ENCODE peak calls at places on chromosome 13, in nine cellular contexts. One of them, this sample, is unnamed.

GRCh38 chr13:81393686-81394085 is 1052.8 kb upstream of the SPRY2 start:
- DNase-seq in CD4-positive, alpha-beta memory T cell: no peak
- DNase-seq in activated T-helper 2 cell treated with anti-CD3 and anti-CD28 coated beads, Interferon-gamma antibody, Interleukin-2, Interleukin-4, amounts not matched to agents 10 μg/mL and 5 μg/mL and 100 μg/mL, durations not matched to agents 14 hours and 24 hours and 36 hours: no peak
- DNase-seq in M059J: no peak
- DNase-seq in aorta: no peak
- DNase-seq in iPS DF 6.9: no peak
- DNase-seq in pulmonary artery endothelial cell: no peak
- DNase-seq in fibroblast of lung: no peak
- DNase-seq in left colon: no peak
- DNase-seq in this sample: no peak

GRCh38 chr13:110010433-110011135 is 224.2 kb upstream of the IRS2 start:
- DNase-seq in CD4-positive, alpha-beta memory T cell: no peak
- DNase-seq in activated T-helper 2 cell treated with anti-CD3 and anti-CD28 coated beads, Interferon-gamma antibody, Interleukin-2, Interleukin-4, amounts not matched to agents 10 μg/mL and 5 μg/mL and 100 μg/mL, durations not matched to agents 14 hours and 24 hours and 36 hours: no peak
- DNase-seq in fibroblast of lung: peak
- DNase-seq in M059J: no peak
- DNase-seq in iPS DF 6.9: no peak
- DNase-seq in left colon: no peak
- DNase-seq in aorta: no peak
- DNase-seq in pulmonary artery endothelial cell: no peak
- DNase-seq in this sample: no peak

GRCh38 chr13:99741979-99742378 is 229.6 kb downstream of the ZIC5 start:
- DNase-seq in CD4-positive, alpha-beta memory T cell: no peak
- DNase-seq in M059J: no peak
- DNase-seq in iPS DF 6.9: no peak
- DNase-seq in aorta: no peak
- DNase-seq in fibroblast of lung: no peak
- DNase-seq in left colon: peak
- DNase-seq in activated T-helper 2 cell treated with anti-CD3 and anti-CD28 coated beads, Interferon-gamma antibody, Interleukin-2, Interleukin-4, amounts not matched to agents 10 μg/mL and 5 μg/mL and 100 μg/mL, durations not matched to agents 14 hours and 24 hours and 36 hours: no peak
- DNase-seq in pulmonary artery endothelial cell: no peak
- DNase-seq in this sample: no peak

GRCh38 chr13:92158335-92158734 is 759.9 kb downstream of the GPC5 start:
- DNase-seq in iPS DF 6.9: no peak
- DNase-seq in pulmonary artery endothelial cell: no peak
- DNase-seq in aorta: no peak
- DNase-seq in CD4-positive, alpha-beta memory T cell: no peak
- DNase-seq in M059J: peak
- DNase-seq in fibroblast of lung: peak
- DNase-seq in activated T-helper 2 cell treated with anti-CD3 and anti-CD28 coated beads, Interferon-gamma antibody, Interleukin-2, Interleukin-4, amounts not matched to agents 10 μg/mL and 5 μg/mL and 100 μg/mL, durations not matched to agents 14 hours and 24 hours and 36 hours: no peak
- DNase-seq in left colon: no peak
- DNase-seq in this sample: no peak

GRCh38 chr13:42354246-42355117 is 82.5 kb downstream of the AKAP11 start:
- DNase-seq in activated T-helper 2 cell treated with anti-CD3 and anti-CD28 coated beads, Interferon-gamma antibody, Interleukin-2, Interleukin-4, amounts not matched to agents 10 μg/mL and 5 μg/mL and 100 μg/mL, durations not matched to agents 14 hours and 24 hours and 36 hours: no peak
- DNase-seq in pulmonary artery endothelial cell: no peak
- DNase-seq in CD4-positive, alpha-beta memory T cell: peak
- DNase-seq in iPS DF 6.9: no peak
- DNase-seq in M059J: peak
- DNase-seq in fibroblast of lung: peak
- DNase-seq in left colon: no peak
- DNase-seq in aorta: no peak
- DNase-seq in this sample: peak

GRCh38 chr13:48561461-48562224 is 28.8 kb upstream of the RCBTB2 start:
- DNase-seq in iPS DF 6.9: no peak
- DNase-seq in left colon: no peak
- DNase-seq in M059J: peak
- DNase-seq in aorta: no peak
- DNase-seq in pulmonary artery endothelial cell: no peak
- DNase-seq in CD4-positive, alpha-beta memory T cell: no peak
- DNase-seq in fibroblast of lung: no peak
- DNase-seq in activated T-helper 2 cell treated with anti-CD3 and anti-CD28 coated beads, Interferon-gamma antibody, Interleukin-2, Interleukin-4, amounts not matched to agents 10 μg/mL and 5 μg/mL and 100 μg/mL, durations not matched to agents 14 hours and 24 hours and 36 hours: no peak
- DNase-seq in this sample: no peak

GRCh38 chr13:30088312-30088855 is 219.0 kb downstream of the KATNAL1 start:
- DNase-seq in aorta: no peak
- DNase-seq in pulmonary artery endothelial cell: no peak
- DNase-seq in M059J: no peak
- DNase-seq in activated T-helper 2 cell treated with anti-CD3 and anti-CD28 coated beads, Interferon-gamma antibody, Interleukin-2, Interleukin-4, amounts not matched to agents 10 μg/mL and 5 μg/mL and 100 μg/mL, durations not matched to agents 14 hours and 24 hours and 36 hours: no peak
- DNase-seq in iPS DF 6.9: no peak
- DNase-seq in fibroblast of lung: peak
- DNase-seq in CD4-positive, alpha-beta memory T cell: no peak
- DNase-seq in left colon: no peak
- DNase-seq in this sample: no peak

GRCh38 chr13:98678741-98679140 is 73.7 kb downstream of the SLC15A1 start:
- DNase-seq in M059J: no peak
- DNase-seq in CD4-positive, alpha-beta memory T cell: no peak
- DNase-seq in iPS DF 6.9: no peak
- DNase-seq in fibroblast of lung: no peak
- DNase-seq in left colon: no peak
- DNase-seq in aorta: no peak
- DNase-seq in activated T-helper 2 cell treated with anti-CD3 and anti-CD28 coated beads, Interferon-gamma antibody, Interleukin-2, Interleukin-4, amounts not matched to agents 10 μg/mL and 5 μg/mL and 100 μg/mL, durations not matched to agents 14 hours and 24 hours and 36 hours: no peak
- DNase-seq in pulmonary artery endothelial cell: no peak
- DNase-seq in this sample: no peak

GRCh38 chr13:105806335-105806920 is 729.0 kb downstream of the EFNB2 start:
- DNase-seq in left colon: no peak
- DNase-seq in CD4-positive, alpha-beta memory T cell: no peak
- DNase-seq in activated T-helper 2 cell treated with anti-CD3 and anti-CD28 coated beads, Interferon-gamma antibody, Interleukin-2, Interleukin-4, amounts not matched to agents 10 μg/mL and 5 μg/mL and 100 μg/mL, durations not matched to agents 14 hours and 24 hours and 36 hours: no peak
- DNase-seq in pulmonary artery endothelial cell: no peak
- DNase-seq in fibroblast of lung: peak
- DNase-seq in aorta: no peak
- DNase-seq in iPS DF 6.9: no peak
- DNase-seq in M059J: peak
- DNase-seq in this sample: peak

GRCh38 chr13:42981853-42982252 is 10.2 kb downstream of the EPSTI1 start:
- DNase-seq in iPS DF 6.9: no peak
- DNase-seq in fibroblast of lung: no peak
- DNase-seq in aorta: no peak
- DNase-seq in activated T-helper 2 cell treated with anti-CD3 and anti-CD28 coated beads, Interferon-gamma antibody, Interleukin-2, Interleukin-4, amounts not matched to agents 10 μg/mL and 5 μg/mL and 100 μg/mL, durations not matched to agents 14 hours and 24 hours and 36 hours: no peak
- DNase-seq in left colon: no peak
- DNase-seq in pulmonary artery endothelial cell: no peak
- DNase-seq in CD4-positive, alpha-beta memory T cell: no peak
- DNase-seq in M059J: no peak
- DNase-seq in this sample: no peak